ENCODE peak calls at places on chromosomes 12 and 14, in six cellular contexts. O is fibroblast of lung; N is IMR-90; R is right lobe of liver; G is tibial nerve; S is CD8-positive, alpha-beta memory T cell. F is an unnamed sample.
A peak's percentile ranks its signal among the peaks of the same experiment; 100 is the strongest.

GRCh38 chr14:102764220-102764671 is 13.0 kb upstream of the TRAF3 start:
- DNase-seq in O (no peak), N (no peak), R (no peak), G (no peak), S (no peak), F (no peak)

GRCh38 chr12:78795934-78796445 is 68.6 kb upstream of the SYT1 start:
- DNase-seq in O (no peak), N (no peak), R (no peak), G (no peak), S (no peak), F (no peak)

GRCh38 chr12:46933947-46934346 is 108.2 kb upstream of the SLC38A4 start:
- DNase-seq in O (peak; percentile 83), N (peak; percentile 77), R (no peak), G (no peak), S (no peak), F (no peak)

GRCh38 chr14:73633517-73634332 is 11.1 kb upstream of the DNAL1 start:
- DNase-seq in O (peak; percentile 81), N (peak; percentile 69), R (peak; percentile 89), G (no peak), S (peak; percentile 52), F (peak; percentile 54)

GRCh38 chr14:65703996-65704395 is 291.5 kb downstream of the FUT8 start:
- DNase-seq in O (peak; percentile 44), N (peak; percentile 34), R (no peak), G (no peak), S (no peak), F (no peak)

GRCh38 chr12:15776532-15776931 is 12.7 kb downstream of the EPS8 start:
- DNase-seq in O (no peak), N (no peak), R (no peak), G (no peak), S (no peak), F (no peak)

GRCh38 chr12:131831021-131831571 is 2.9 kb downstream of the MMP17 start:
- DNase-seq in O (peak; percentile 16), N (no peak), R (no peak), G (no peak), S (no peak), F (no peak)

GRCh38 chr14:74524076-74524812 is 30.7 kb downstream of the ISCA2 start:
- DNase-seq in O (no peak), N (peak; percentile 60), R (no peak), G (no peak), S (no peak), F (no peak)

GRCh38 chr14:32453857-32454810 is 125.0 kb downstream of the AKAP6 start:
- DNase-seq in O (no peak), N (peak; percentile 16), R (no peak), G (no peak), S (no peak), F (no peak)

GRCh38 chr14:61357118-61357517 is 35.7 kb downstream of the PRKCH start:
- DNase-seq in O (no peak), N (no peak), R (no peak), G (no peak), S (no peak), F (no peak)

GRCh38 chr12:21561158-21561557 is 35.1 kb downstream of the SPX start:
- DNase-seq in O (no peak), N (no peak), R (no peak), G (no peak), S (no peak), F (no peak)

GRCh38 chr14:44962573-44963528 is 861 bp downstream of the TOGARAM1 start:
- DNase-seq in O (peak; percentile 50), N (peak; percentile 54), R (peak; percentile 68), G (no peak), S (no peak), F (peak; percentile 74)

GRCh38 chr12:1935242-1935641 is 16.8 kb upstream of the CACNA2D4 start:
- DNase-seq in O (no peak), N (no peak), R (no peak), G (no peak), S (no peak), F (no peak)

GRCh38 chr14:99181804-99182520 is 90.0 kb downstream of the BCL11B start:
- DNase-seq in O (no peak), N (no peak), R (no peak), G (no peak), S (no peak), F (no peak)

GRCh38 chr12:120381752-120382419 is 12.9 kb upstream of the MSI1 start:
- DNase-seq in O (peak; percentile 71), N (peak; percentile 77), R (no peak), G (no peak), S (no peak), F (no peak)

GRCh38 chr14:53996041-53996440 is 39.4 kb upstream of the BMP4 start:
- DNase-seq in O (no peak), N (no peak), R (no peak), G (no peak), S (no peak), F (no peak)

GRCh38 chr14:69518341-69519101 is 34.0 kb downstream of the PLEKHD1 start:
- DNase-seq in O (no peak), N (no peak), R (no peak), G (no peak), S (no peak), F (no peak)

GRCh38 chr12:107351716-107352115 is 258.4 kb upstream of the CRY1 start:
- DNase-seq in O (no peak), N (peak; percentile 36), R (no peak), G (no peak), S (no peak), F (no peak)

DNA sequence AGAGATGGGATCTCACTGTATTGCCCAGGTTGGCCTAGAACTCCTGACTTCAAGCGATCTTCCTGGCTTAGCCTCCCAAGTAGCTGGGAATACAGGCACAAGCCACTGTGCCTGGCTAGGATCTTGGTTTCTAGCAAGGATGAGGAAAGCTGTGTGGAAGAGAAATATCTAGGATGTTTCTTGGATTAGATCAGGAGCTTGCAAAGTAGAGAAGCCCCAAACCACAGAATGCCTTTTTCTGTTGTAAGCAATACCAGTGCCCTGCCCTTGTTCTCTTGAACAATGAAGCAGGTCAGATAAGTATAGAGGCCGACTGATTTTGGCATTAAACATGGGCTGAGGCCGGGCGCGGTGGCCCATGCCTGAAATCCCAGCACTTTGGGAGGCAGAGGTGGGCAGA is 44.3 kb upstream of the STRN3 start:
- DNase-seq in O (peak; percentile 84), N (peak; percentile 93), R (no peak), G (no peak), S (no peak), F (no peak)
- H3K27ac ChIP-seq in O (no peak overlapping the region), N (peak overlapping the region; percentile 60), R (no peak overlapping the region), G (no peak overlapping the region), S (no peak overlapping the region), F (no peak overlapping the region)

DNA sequence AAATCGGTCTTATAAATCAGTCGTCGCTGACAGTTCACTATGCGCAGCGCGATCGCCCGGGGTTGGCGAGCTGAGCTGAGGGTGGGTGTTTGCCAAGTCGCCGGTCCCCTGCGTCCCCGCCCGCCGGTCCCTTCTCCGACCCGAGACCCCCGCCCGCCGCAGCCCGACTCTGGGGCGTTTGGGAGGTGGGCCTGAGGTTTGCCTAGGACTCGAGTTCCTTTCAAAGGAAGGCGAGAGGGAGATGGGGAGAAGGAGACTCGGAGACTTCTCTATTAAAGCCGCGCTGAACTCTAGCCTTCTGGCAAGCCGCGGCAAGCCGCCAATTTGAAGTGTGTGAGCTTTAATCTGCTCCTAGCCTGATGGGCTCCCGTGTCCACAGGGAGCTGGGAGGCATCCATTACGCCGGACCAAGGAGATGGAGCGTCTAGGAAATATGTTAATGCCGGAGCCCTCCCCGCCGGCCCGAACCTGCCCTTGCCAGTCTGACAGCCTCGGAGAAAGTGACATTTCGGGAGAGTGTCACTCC is 392.8 kb downstream of the NOVA1 start:
- DNase-seq in O (peak; percentile 30), N (no peak), R (no peak), G (peak; percentile 23), S (no peak), F (peak; percentile 73)
- H3K27ac ChIP-seq in O (no peak overlapping the region), N (no peak overlapping the region), R (no peak overlapping the region), G (peak overlapping the region; percentile 58), S (no peak overlapping the region), F (no peak overlapping the region)

DNA sequence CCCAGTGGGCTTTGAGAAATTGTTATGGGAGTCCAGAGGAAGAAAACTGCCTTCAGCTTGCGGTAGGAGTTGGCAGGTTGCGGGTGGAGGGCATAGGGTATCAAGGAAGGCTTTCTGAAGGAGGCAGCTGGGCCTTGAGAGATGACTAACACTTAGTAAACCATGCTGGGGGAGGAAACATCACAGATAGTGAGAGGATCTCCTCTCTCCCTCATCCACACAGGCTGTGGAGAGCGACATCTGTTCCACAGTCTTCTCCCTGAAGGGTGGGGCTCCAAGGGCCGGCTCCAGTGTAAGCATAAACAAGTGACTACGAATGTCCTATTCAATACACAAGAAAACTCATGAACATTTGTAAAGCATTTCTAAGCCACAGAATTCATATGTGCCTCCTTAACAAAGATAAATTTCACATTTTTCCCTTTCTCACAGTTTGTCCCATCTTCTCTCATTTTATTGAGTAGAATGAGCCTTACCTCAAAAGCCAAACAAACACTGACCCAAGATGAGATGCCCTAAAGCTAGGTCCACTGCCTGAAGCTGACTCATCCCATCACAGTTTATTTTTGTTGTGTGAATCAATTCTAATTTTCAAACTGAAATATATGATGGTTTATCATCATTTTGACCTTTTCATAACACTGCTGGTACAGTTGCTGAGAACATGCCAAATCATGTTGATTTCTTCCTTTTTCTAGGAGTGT is 227.9 kb downstream of the SLC25A21 start:
- DNase-seq in O (peak; percentile 54), N (peak; percentile 79), R (no peak), G (no peak), S (no peak), F (no peak)
- H3K27ac ChIP-seq in O (peak overlapping the region; percentile 13), N (no peak overlapping the region), R (no peak overlapping the region), G (no peak overlapping the region), S (no peak overlapping the region), F (no peak overlapping the region)

GRCh38 chr14:101407328-101407727 is 154.0 kb upstream of the DIO3 start:
- DNase-seq in O (no peak), N (no peak), R (no peak), G (no peak), S (no peak), F (no peak)

GRCh38 chr14:101406921-101407320 is 154.4 kb upstream of the DIO3 start:
- DNase-seq in O (no peak), N (no peak), R (no peak), G (no peak), S (no peak), F (no peak)

GRCh38 chr14:101410126-101410525 is 151.2 kb upstream of the DIO3 start:
- DNase-seq in O (no peak), N (no peak), R (no peak), G (no peak), S (no peak), F (no peak)

GRCh38 chr14:101409006-101409543 is 152.2 kb upstream of the DIO3 start:
- DNase-seq in O (no peak), N (no peak), R (no peak), G (no peak), S (no peak), F (no peak)

DNA sequence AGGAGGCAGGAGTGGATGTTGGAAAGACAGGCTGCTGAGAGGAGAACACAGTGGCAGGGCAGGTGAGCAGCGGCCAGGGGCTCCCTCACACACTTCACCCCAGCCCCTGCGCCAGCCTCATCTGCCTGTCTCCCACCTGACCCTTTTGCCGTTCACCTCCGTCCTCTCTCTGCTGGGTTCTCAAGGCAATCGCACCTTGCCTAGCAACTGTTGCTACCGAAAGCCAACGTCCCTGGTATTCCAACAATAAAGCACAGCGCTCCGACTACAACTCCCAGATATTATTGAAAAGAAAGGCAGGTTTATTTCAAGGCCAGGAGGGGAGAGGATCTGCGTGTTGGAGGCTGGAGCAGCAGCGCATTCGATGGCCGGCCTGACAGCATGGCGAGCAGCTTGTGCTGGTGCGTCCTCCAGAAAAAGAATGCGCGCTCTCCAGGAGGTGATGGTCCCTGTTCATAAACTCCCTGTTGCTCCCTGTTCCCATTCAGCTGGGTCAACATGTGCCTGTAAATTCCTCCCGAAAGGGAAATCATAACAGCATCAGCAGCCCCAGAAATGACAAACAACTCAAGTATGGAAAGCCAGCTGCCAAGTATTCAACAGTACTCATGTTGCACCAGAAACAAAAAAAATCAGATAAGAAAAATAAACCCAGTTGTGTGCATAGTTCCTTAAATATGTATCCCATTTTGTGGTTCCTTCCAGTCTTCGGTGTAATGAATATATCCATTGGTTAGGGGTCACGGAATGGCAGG is 153.0 kb upstream of the DIO3 start:
- DNase-seq in O (peak; percentile 98), N (peak; percentile 90), R (no peak), G (no peak), S (no peak), F (no peak)
- H3K27ac ChIP-seq in O (peak overlapping the region; percentile 52), N (peak overlapping the region; percentile 88), R (no peak overlapping the region), G (peak overlapping the region; percentile 71), S (no peak overlapping the region), F (peak overlapping the region; percentile 77)

F was measured in caudate nucleus.